ENCODE peak calls at places on chromosome 4, in six cellular contexts. One of them, this sample, is unnamed.

GRCh38 chr4:112141366-112142138 is 3.7 kb upstream of the FAM241A start:
- DNase-seq in lower lobe of right lung: no peak
- DNase-seq in endothelial cell of umbilical vein: peak; percentile 64
- DNase-seq in ureter: no peak
- DNase-seq in sciatic nerve: no peak
- DNase-seq in HuH-7.5: no peak
- DNase-seq in this sample: no peak

GRCh38 chr4:76851375-76851774 is 46.6 kb downstream of the SOWAHB start:
- DNase-seq in lower lobe of right lung: no peak
- DNase-seq in endothelial cell of umbilical vein: no peak
- DNase-seq in ureter: no peak
- DNase-seq in sciatic nerve: no peak
- DNase-seq in HuH-7.5: no peak
- DNase-seq in this sample: no peak

GRCh38 chr4:82213485-82214162 is 160.2 kb downstream of the HNRNPD start:
- DNase-seq in lower lobe of right lung: no peak
- DNase-seq in endothelial cell of umbilical vein: no peak
- DNase-seq in ureter: no peak
- DNase-seq in sciatic nerve: no peak
- DNase-seq in HuH-7.5: no peak
- DNase-seq in this sample: no peak

GRCh38 chr4:39664828-39665731 is 26.4 kb upstream of the SMIM14 start:
- DNase-seq in lower lobe of right lung: no peak
- DNase-seq in endothelial cell of umbilical vein: no peak
- DNase-seq in ureter: no peak
- DNase-seq in sciatic nerve: no peak
- DNase-seq in HuH-7.5: no peak
- DNase-seq in this sample: no peak

GRCh38 chr4:1009647-1010521 is 1.5 kb upstream of the FGFRL1 start:
- DNase-seq in lower lobe of right lung: peak; percentile 79
- DNase-seq in endothelial cell of umbilical vein: peak; percentile 39
- DNase-seq in ureter: peak; percentile 70
- DNase-seq in sciatic nerve: peak; percentile 84
- DNase-seq in HuH-7.5: no peak
- DNase-seq in this sample: peak; percentile 92

GRCh38 chr4:23818097-23818648 is 71.7 kb downstream of the PPARGC1A start:
- DNase-seq in lower lobe of right lung: no peak
- DNase-seq in endothelial cell of umbilical vein: no peak
- DNase-seq in ureter: no peak
- DNase-seq in sciatic nerve: no peak
- DNase-seq in HuH-7.5: no peak
- DNase-seq in this sample: no peak

GRCh38 chr4:172554588-172554987 is 614.0 kb upstream of the GALNT7 start:
- DNase-seq in lower lobe of right lung: no peak
- DNase-seq in endothelial cell of umbilical vein: no peak
- DNase-seq in ureter: no peak
- DNase-seq in sciatic nerve: no peak
- DNase-seq in HuH-7.5: no peak
- DNase-seq in this sample: no peak

GRCh38 chr4:54229631-54230478 is 762 bp downstream of the PDGFRA start:
- DNase-seq in lower lobe of right lung: peak; percentile 46
- DNase-seq in endothelial cell of umbilical vein: no peak
- DNase-seq in ureter: no peak
- DNase-seq in sciatic nerve: no peak
- DNase-seq in HuH-7.5: peak; percentile 46
- DNase-seq in this sample: no peak

GRCh38 chr4:141957416-141957815 is 321.0 kb downstream of the IL15 start:
- DNase-seq in lower lobe of right lung: no peak
- DNase-seq in endothelial cell of umbilical vein: no peak
- DNase-seq in ureter: no peak
- DNase-seq in sciatic nerve: no peak
- DNase-seq in HuH-7.5: no peak
- DNase-seq in this sample: no peak

GRCh38 chr4:156896536-156896935 is 75.1 kb downstream of the PDGFC start:
- DNase-seq in lower lobe of right lung: no peak
- DNase-seq in endothelial cell of umbilical vein: peak; percentile 6
- DNase-seq in ureter: no peak
- DNase-seq in sciatic nerve: no peak
- DNase-seq in HuH-7.5: no peak
- DNase-seq in this sample: no peak

GRCh38 chr4:19494958-19495357 is 756.7 kb upstream of the SLIT2 start:
- DNase-seq in lower lobe of right lung: no peak
- DNase-seq in endothelial cell of umbilical vein: no peak
- DNase-seq in ureter: no peak
- DNase-seq in sciatic nerve: no peak
- DNase-seq in HuH-7.5: no peak
- DNase-seq in this sample: no peak

GRCh38 chr4:4693755-4694295 is 152.0 kb upstream of the STX18 start:
- DNase-seq in lower lobe of right lung: no peak
- DNase-seq in endothelial cell of umbilical vein: no peak
- DNase-seq in ureter: no peak
- DNase-seq in sciatic nerve: no peak
- DNase-seq in HuH-7.5: no peak
- DNase-seq in this sample: no peak

GRCh38 chr4:156568041-156568440 is 403.6 kb downstream of the PDGFC start:
- DNase-seq in lower lobe of right lung: no peak
- DNase-seq in endothelial cell of umbilical vein: no peak
- DNase-seq in ureter: no peak
- DNase-seq in sciatic nerve: no peak
- DNase-seq in HuH-7.5: no peak
- DNase-seq in this sample: no peak

GRCh38 chr4:138290803-138291202 is 48.7 kb upstream of the SLC7A11 start:
- DNase-seq in lower lobe of right lung: no peak
- DNase-seq in endothelial cell of umbilical vein: no peak
- DNase-seq in ureter: no peak
- DNase-seq in sciatic nerve: no peak
- DNase-seq in HuH-7.5: no peak
- DNase-seq in this sample: no peak

GRCh38 chr4:2806392-2807355 is 13.8 kb downstream of the SH3BP2 start:
- DNase-seq in lower lobe of right lung: peak; percentile 85
- DNase-seq in endothelial cell of umbilical vein: peak; percentile 62
- DNase-seq in ureter: no peak
- DNase-seq in sciatic nerve: no peak
- DNase-seq in HuH-7.5: no peak
- DNase-seq in this sample: no peak

GRCh38 chr4:108502366-108502765 is 118.0 kb upstream of the RPL34 start:
- DNase-seq in lower lobe of right lung: no peak
- DNase-seq in endothelial cell of umbilical vein: no peak
- DNase-seq in ureter: no peak
- DNase-seq in sciatic nerve: no peak
- DNase-seq in HuH-7.5: no peak
- DNase-seq in this sample: no peak

GRCh38 chr4:111639876-111640275 is 505.4 kb upstream of the FAM241A start:
- DNase-seq in lower lobe of right lung: no peak
- DNase-seq in endothelial cell of umbilical vein: peak; percentile 10
- DNase-seq in ureter: no peak
- DNase-seq in sciatic nerve: no peak
- DNase-seq in HuH-7.5: no peak
- DNase-seq in this sample: no peak

GRCh38 chr4:26346203-26346620 is 25.4 kb downstream of the RBPJ start:
- DNase-seq in lower lobe of right lung: no peak
- DNase-seq in endothelial cell of umbilical vein: peak; percentile 55
- DNase-seq in ureter: no peak
- DNase-seq in sciatic nerve: no peak
- DNase-seq in HuH-7.5: no peak
- DNase-seq in this sample: no peak

GRCh38 chr4:88919056-88919455 is 137.9 kb downstream of the FAM13A start:
- DNase-seq in lower lobe of right lung: no peak
- DNase-seq in endothelial cell of umbilical vein: no peak
- DNase-seq in ureter: no peak
- DNase-seq in sciatic nerve: no peak
- DNase-seq in HuH-7.5: no peak
- DNase-seq in this sample: no peak

GRCh38 chr4:151039733-151040132 is 24.6 kb upstream of the LRBA start:
- DNase-seq in lower lobe of right lung: no peak
- DNase-seq in endothelial cell of umbilical vein: no peak
- DNase-seq in ureter: no peak
- DNase-seq in sciatic nerve: no peak
- DNase-seq in HuH-7.5: no peak
- DNase-seq in this sample: no peak

GRCh38 chr4:40908702-40909362 is 159.1 kb downstream of the NSUN7 start:
- DNase-seq in lower lobe of right lung: peak; percentile 78
- DNase-seq in endothelial cell of umbilical vein: peak; percentile 79
- DNase-seq in ureter: peak; percentile 70
- DNase-seq in sciatic nerve: peak; percentile 77
- DNase-seq in HuH-7.5: peak; percentile 73
- DNase-seq in this sample: peak; percentile 85

GRCh38 chr4:11505225-11505971 is 76.7 kb upstream of the HS3ST1 start:
- DNase-seq in lower lobe of right lung: no peak
- DNase-seq in endothelial cell of umbilical vein: peak; percentile 96
- DNase-seq in ureter: peak; percentile 66
- DNase-seq in sciatic nerve: no peak
- DNase-seq in HuH-7.5: no peak
- DNase-seq in this sample: no peak

GRCh38 chr4:32462944-32463343 is 1742.8 kb downstream of the PCDH7 start:
- DNase-seq in lower lobe of right lung: no peak
- DNase-seq in endothelial cell of umbilical vein: peak; percentile 5
- DNase-seq in ureter: no peak
- DNase-seq in sciatic nerve: no peak
- DNase-seq in HuH-7.5: no peak
- DNase-seq in this sample: no peak

GRCh38 chr4:113384600-113384999 is 335.1 kb downstream of the ANK2 start:
- DNase-seq in lower lobe of right lung: no peak
- DNase-seq in endothelial cell of umbilical vein: peak; percentile 79
- DNase-seq in ureter: no peak
- DNase-seq in sciatic nerve: no peak
- DNase-seq in HuH-7.5: no peak
- DNase-seq in this sample: no peak

GRCh38 chr4:23853986-23854385 is 35.9 kb downstream of the PPARGC1A start:
- DNase-seq in lower lobe of right lung: no peak
- DNase-seq in endothelial cell of umbilical vein: no peak
- DNase-seq in ureter: no peak
- DNase-seq in sciatic nerve: no peak
- DNase-seq in HuH-7.5: no peak
- DNase-seq in this sample: no peak

This sample was measured in GM10248.